ENCODE peak calls at places on chromosomes 12 and 14, in four cellular contexts. Z is IMR-90, O is K562, G is HepG2. K is an unnamed sample.
A peak's percentile ranks its signal among the peaks of the same experiment; 100 is the strongest.

GRCh38 chr12:54175130-54175963 is 13.4 kb downstream of the SMUG1 start:
- DNase-seq in G (no peak), Z (no peak), O (peak; percentile 44), K (no peak)

GRCh38 chr12:85065816-85066482 is 29.8 kb downstream of the LRRIQ1 start:
- DNase-seq in G (no peak), Z (no peak), O (no peak), K (no peak)

GRCh38 chr12:48263617-48264016 is 60.5 kb upstream of the OR10AD1 start:
- DNase-seq in O (no peak), Z (no peak), G (no peak), K (no peak)

GRCh38 chr12:49878021-49878420 is 25.7 kb downstream of the FAIM2 start:
- DNase-seq in Z (no peak), G (no peak), O (no peak), K (no peak)

GRCh38 chr12:11836282-11836963 is 186.9 kb downstream of the ETV6 start:
- DNase-seq in Z (no peak), O (no peak), G (no peak), K (no peak)

GRCh38 chr12:64269161-64269560 is 47.1 kb upstream of the KICS2 start:
- DNase-seq in G (no peak), O (no peak), Z (no peak), K (no peak)

GRCh38 chr14:100698066-100698465 is 28.6 kb upstream of the DLK1 start:
- DNase-seq in G (no peak), Z (no peak), O (no peak), K (no peak)

GRCh38 chr12:47276253-47277070 is 196.7 kb upstream of the AMIGO2 start:
- DNase-seq in O (peak; percentile 35), G (peak; percentile 29), Z (peak; percentile 79), K (peak; percentile 85)

GRCh38 chr14:104689620-104690265 is 325 bp downstream of the INF2 start:
- DNase-seq in O (peak; percentile 61), G (no peak), Z (no peak), K (no peak)

GRCh38 chr14:20803221-20803620 is 577 bp upstream of the RNASE1 start:
- DNase-seq in O (peak; percentile 41), Z (no peak), G (no peak), K (no peak)

GRCh38 chr12:44299524-44299923 is 463.6 kb downstream of the TMEM117 start:
- DNase-seq in O (no peak), Z (no peak), G (no peak), K (no peak)

GRCh38 chr14:76872796-76873432 is 46.7 kb downstream of the LRRC74A start:
- DNase-seq in Z (peak; percentile 35), O (peak; percentile 69), G (peak; percentile 14), K (peak; percentile 69)

GRCh38 chr14:73887116-73887490 is 444 bp downstream of the ZNF410 start:
- DNase-seq in O (no peak), Z (peak; percentile 27), G (peak; percentile 25), K (no peak)

GRCh38 chr12:2834581-2835491 is at the start of gene NRIP2:
- DNase-seq in O (no peak), Z (peak; percentile 73), G (no peak), K (no peak)

DNA sequence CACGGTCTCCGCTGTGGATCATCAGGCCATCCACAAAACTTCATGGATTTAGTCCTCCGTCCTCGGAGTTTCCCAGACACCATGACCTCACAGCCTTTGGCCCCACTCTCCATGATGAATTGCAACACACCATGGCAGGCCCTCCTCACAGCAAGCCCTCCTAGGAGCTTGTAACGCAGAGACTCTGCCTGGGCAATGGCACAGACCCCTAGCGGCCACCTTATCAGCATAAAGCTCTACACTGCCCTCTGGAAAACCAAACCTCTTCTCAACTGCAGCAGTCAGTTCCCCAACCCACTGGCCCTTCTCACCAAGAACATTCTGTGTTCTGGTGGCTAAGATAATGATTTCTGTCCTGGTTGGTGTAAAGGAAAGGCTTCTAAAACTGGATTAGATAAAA is 238.4 kb upstream of the USP15 start:
- DNase-seq in G (peak; percentile 12), O (no peak), Z (no peak), K (peak; percentile 26)
- TF ChIP-seq MAZ in G (no peak), O (no peak), Z (no peak), K (no peak)

GRCh38 chr12:116528498-116528897 is 30.7 kb upstream of the MAP1LC3B2 start:
- DNase-seq in Z (no peak), G (no peak), O (no peak), K (no peak)

GRCh38 chr12:116532428-116532827 is 26.8 kb upstream of the MAP1LC3B2 start:
- DNase-seq in O (peak; percentile 25), Z (no peak), G (no peak), K (no peak)

GRCh38 chr12:116529686-116530085 is 29.5 kb upstream of the MAP1LC3B2 start:
- DNase-seq in G (no peak), Z (peak; percentile 24), O (no peak), K (no peak)

GRCh38 chr12:116528067-116528466 is 31.1 kb upstream of the MAP1LC3B2 start:
- DNase-seq in G (no peak), Z (peak; percentile 56), O (no peak), K (peak; percentile 91)

DNA sequence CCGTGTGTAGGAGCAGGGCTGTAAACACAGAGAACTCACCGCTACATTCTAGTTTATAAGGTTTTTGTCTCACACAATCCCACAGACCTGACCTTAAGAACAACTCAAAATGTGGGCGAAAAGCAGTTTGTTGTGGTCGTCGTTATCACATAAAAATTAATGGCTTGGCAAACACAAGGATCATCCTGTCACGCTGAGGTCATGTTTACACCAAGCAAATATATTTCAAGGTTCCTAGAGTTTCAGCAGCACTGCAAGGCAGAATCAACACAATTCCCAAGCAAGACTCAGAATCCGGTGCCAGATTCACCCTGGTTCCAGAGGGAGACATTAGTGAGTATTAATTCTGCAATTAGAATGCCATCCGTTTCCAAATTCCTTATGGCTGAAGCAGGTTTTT is 30.1 kb upstream of the MAP1LC3B2 start:
- DNase-seq in G (peak; percentile 84), O (no peak), Z (peak; percentile 59), K (peak; percentile 72)
- TF ChIP-seq MAZ in G (no peak), O (no peak), Z (no peak), K (no peak)

GRCh38 chr14:22791302-22791701 is 23.9 kb downstream of the SLC7A7 start:
- DNase-seq in O (no peak), Z (peak; percentile 91), G (no peak), K (no peak)
- TF ChIP-seq MAZ in O (no peak), Z (no peak), G (no peak), K (no peak)

GRCh38 chr12:32944195-32944594 is 47.6 kb upstream of the PKP2 start:
- DNase-seq in O (no peak), G (no peak), Z (no peak), K (peak; percentile 27)
- TF ChIP-seq MAZ in O (no peak), G (no peak), Z (no peak), K (no peak)

GRCh38 chr14:81435048-81435577 is 35.0 kb upstream of the STON2 start:
- DNase-seq in G (no peak), O (no peak), Z (no peak), K (no peak)
- TF ChIP-seq MAZ in G (no peak), O (no peak), Z (no peak), K (no peak)

GRCh38 chr14:36996857-36997590 is 175.4 kb downstream of the SLC25A21 start:
- DNase-seq in G (no peak), O (no peak), Z (no peak), K (no peak)
- TF ChIP-seq MAZ in G (no peak), O (no peak), Z (no peak), K (no peak)

DNA sequence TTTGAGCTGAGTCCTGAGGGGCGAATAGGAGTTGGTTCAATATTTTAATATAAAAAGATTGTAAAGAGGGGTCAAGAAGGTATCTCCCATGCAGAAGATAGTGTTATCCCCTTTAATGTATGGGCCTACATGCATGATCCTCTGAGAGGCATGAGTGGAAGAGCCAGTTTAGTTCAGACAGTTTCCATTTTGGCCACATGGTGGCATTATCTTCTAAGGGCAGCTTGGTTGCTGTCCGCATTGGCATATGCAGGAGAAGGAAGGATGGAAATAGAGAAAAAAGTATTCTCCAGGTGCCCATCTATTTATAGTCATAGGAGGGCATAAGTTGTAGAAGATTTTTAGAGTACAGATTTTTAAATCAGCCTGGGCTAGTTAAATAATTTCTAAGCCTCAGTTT is 5.4 kb downstream of the SAMD4A start:
- DNase-seq in Z (no peak), G (peak; percentile 41), O (peak; percentile 41), K (no peak)
- TF ChIP-seq MAZ in Z (no peak), G (no peak), O (no peak), K (no peak)

GRCh38 chr12:12979731-12980259 is 20.3 kb downstream of the HEBP1 start:
- DNase-seq in Z (peak; percentile 98), G (no peak), O (no peak), K (peak; percentile 86)
- TF ChIP-seq MAZ in Z (no peak), G (no peak), O (no peak), K (no peak)

GRCh38 chr14:59339526-59339925 is 125.7 kb downstream of the GPR135 start:
- DNase-seq in O (no peak), G (no peak), Z (no peak), K (no peak)

GRCh38 chr14:59344711-59345455 is 120.3 kb downstream of the GPR135 start:
- DNase-seq in Z (no peak), G (no peak), O (no peak), K (no peak)

GRCh38 chr14:59342108-59342507 is 123.1 kb downstream of the GPR135 start:
- DNase-seq in O (no peak), G (no peak), Z (no peak), K (no peak)

GRCh38 chr14:59343585-59343984 is 121.6 kb downstream of the GPR135 start:
- DNase-seq in O (no peak), Z (no peak), G (no peak), K (no peak)

GRCh38 chr14:59342516-59343484 is 122.4 kb downstream of the GPR135 start:
- DNase-seq in G (no peak), Z (no peak), O (no peak), K (no peak)
- TF ChIP-seq MAZ in G (no peak), Z (no peak), O (no peak), K (no peak)

DNA sequence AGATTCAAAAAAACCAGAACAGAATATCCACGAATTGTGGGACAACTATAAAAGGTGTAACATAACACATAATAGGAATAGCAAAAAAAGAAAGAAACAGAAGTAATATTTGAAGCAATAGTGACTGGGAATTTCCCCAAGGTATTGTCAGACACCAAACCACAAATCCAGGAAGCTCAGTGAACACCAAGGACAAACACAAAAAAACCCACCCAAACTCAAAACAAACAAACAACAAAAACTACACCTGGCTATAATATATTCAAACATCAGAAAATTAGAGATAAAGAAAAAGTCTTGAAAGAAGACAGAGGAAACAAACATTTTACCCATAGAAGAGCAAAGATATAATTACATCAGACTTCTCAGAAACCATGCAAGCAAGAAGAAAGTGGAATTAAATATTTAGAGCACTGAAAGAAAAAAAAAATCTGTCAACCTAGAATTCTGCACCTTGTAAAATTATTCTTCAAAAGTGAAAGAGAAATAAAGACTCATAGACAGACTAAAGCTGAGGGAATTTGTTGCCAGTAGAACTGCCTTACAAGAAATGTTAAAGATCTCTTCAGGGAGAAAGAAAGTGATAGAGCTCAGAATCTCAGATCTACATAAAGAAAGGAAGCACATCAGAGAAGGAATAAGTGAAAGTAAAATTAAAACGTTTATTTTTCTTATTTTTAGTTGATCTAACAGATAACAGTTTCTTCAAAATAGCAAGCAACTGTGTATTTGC is 12.1 kb upstream of the HMGA2 start:
- DNase-seq in G (no peak), O (no peak), Z (no peak), K (no peak)
- TF ChIP-seq MAZ in G (no peak), O (no peak), Z (no peak), K (no peak)